ENCODE peak calls at places on chromosomes 4 and X, in eight cellular contexts. E is fibroblast of lung; W is GM23248; Y is cardiac muscle cell; A is effector memory CD4-positive, alpha-beta T cell; M is CD8-positive, alpha-beta T cell; J is sigmoid colon; H is psoas muscle. Q is an unnamed sample.

GRCh38 chr4:8537041-8537461 is 43.1 kb upstream of the GPR78 start:
- DNase-seq in W (peak; percentile 96), J (peak; percentile 85), E (peak; percentile 81), H (peak; percentile 56), Y (peak; percentile 78), A (no peak), M (no peak), Q (no peak)

GRCh38 chr4:132587626-132588025 is 561.5 kb upstream of the PCDH10 start:
- DNase-seq in J (no peak), W (no peak), A (no peak), H (no peak), Y (peak; percentile 28), M (no peak), E (peak; percentile 53), Q (no peak)

GRCh38 chr4:186132577-186133277 is 28.2 kb downstream of the FAM149A start:
- DNase-seq in J (no peak), E (peak; percentile 70), H (no peak), M (no peak), A (no peak), Y (peak; percentile 60), W (peak; percentile 14), Q (no peak)

GRCh38 chrX:1597345-1598020 is 6.1 kb downstream of the AKAP17A start:
- DNase-seq in W (no peak), J (no peak), A (no peak), E (no peak), M (no peak), Y (no peak), H (no peak), Q (no peak)

GRCh38 chrX:24424948-24425347 is 40.1 kb upstream of the PDK3 start:
- DNase-seq in H (peak; percentile 53), Y (peak; percentile 62), A (no peak), M (no peak), W (peak; percentile 84), E (peak; percentile 35), J (peak; percentile 93), Q (no peak)

GRCh38 chrX:107716045-107716684 is 59.4 kb downstream of the TSC22D3 start:
- DNase-seq in A (no peak), H (peak; percentile 67), E (peak; percentile 49), J (no peak), M (peak; percentile 36), Y (peak; percentile 32), W (peak; percentile 53), Q (no peak)

GRCh38 chr4:131348258-131348657 is 1800.8 kb upstream of the PCDH10 start:
- DNase-seq in A (no peak), Y (no peak), W (no peak), J (no peak), M (no peak), H (no peak), E (no peak), Q (no peak)

GRCh38 chrX:55142919-55143310 is 54.1 kb downstream of the PAGE2 start:
- DNase-seq in A (no peak), W (no peak), H (no peak), J (no peak), Y (no peak), E (no peak), M (no peak), Q (no peak)

DNA sequence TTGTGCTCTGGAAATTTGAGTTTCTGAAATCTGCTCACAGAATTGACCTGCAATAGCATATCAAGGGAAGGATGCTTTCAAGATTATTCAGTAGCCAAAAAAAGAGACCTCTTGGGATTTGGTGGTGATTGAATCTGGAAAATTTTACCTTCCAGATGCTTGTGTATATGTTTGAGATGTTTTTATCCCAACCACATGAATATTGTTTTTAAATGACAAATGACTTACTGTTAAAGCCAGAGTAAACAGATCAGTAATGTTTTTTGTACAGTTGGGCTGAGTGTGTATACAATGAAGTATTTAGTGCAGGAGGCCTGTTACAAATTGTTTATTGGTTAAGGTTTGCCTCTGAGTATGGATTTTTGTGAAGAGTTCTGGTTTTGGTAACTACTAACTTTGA is 126.5 kb downstream of the CBR4 start:
- DNase-seq in H (no peak), E (peak; percentile 52), A (no peak), M (no peak), Y (no peak), W (peak; percentile 48), J (no peak), Q (no peak)
- H3K27ac ChIP-seq in H (peak overlapping the region; percentile 77), E (peak overlapping the region; percentile 5), A (no peak overlapping the region), M (no peak overlapping the region), Y (no peak overlapping the region), W (peak overlapping the region; percentile 29), J (peak overlapping the region; percentile 99), Q (no peak overlapping the region)

DNA sequence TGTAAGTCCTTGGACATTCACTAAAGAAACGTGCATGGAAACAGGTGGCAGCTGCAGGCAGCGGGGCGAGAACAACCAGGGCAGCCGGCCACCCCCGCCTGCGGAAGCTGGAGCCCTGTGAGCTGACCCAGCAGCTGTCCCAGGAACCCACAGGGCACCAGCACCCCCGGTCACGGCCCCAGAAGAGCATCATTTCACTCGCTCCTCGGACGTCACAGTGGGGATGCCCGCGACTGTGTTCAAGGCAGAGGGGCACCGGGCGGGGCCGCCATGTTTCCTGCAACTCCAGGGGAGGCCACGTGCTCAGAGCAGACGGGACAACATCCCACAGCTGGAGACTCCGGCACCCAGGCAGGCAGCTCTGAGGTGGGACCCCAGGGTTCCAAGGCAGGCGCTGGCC is 45.0 kb upstream of the CPLX1 start:
- DNase-seq in A (no peak), M (no peak), Y (no peak), E (no peak), J (no peak), H (no peak), W (no peak), Q (no peak)
- H3K4me3 ChIP-seq in A (no peak overlapping the region), M (no peak overlapping the region), Y (no peak overlapping the region), E (no peak overlapping the region), J (no peak overlapping the region), H (no peak overlapping the region), W (no peak overlapping the region), Q (no peak overlapping the region)

DNA sequence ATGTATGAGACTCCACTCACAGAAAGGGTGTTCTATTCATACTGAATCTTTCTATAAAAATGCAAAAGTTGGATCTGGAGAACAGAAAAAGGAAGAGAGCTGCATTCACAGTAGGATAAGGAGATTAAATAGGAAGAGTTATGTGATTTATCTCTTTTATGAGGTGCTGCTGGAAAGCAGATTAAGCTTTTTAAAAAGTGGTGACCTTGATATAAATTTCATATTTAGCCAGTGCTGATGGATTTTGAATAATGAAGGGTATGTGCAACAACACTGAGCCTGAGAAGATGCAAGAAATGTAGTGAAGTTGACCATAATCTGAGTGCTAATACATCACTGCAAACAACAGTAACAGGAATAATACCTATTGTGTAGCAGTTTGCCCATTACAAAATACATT is 795.6 kb downstream of the IL1RAPL1 start:
- DNase-seq in H (no peak), E (no peak), J (no peak), A (no peak), W (no peak), Y (no peak), M (no peak), Q (no peak)
- H3K9me3 ChIP-seq in H (peaks cover 2% of the 10 kb centered on the region), E (no peaks in the 10 kb centered on the region), J (no peaks in the 10 kb centered on the region), A (no peaks in the 10 kb centered on the region), W (no peaks in the 10 kb centered on the region), Y (no peaks in the 10 kb centered on the region), M (no peaks in the 10 kb centered on the region), Q (peaks cover 2% of the 10 kb centered on the region)

GRCh38 chr4:73869130-73870055 is at the start of gene CXCL1:
- DNase-seq in M (no peak), W (peak; percentile 64), J (peak; percentile 71), A (no peak), H (peak; percentile 61), E (peak; percentile 33), Y (peak; percentile 63), Q (peak; percentile 89)
- H3K27ac ChIP-seq in M (no peak within 1 kb of the TSS), W (no peak within 1 kb of the TSS), J (peak within 1 kb of the TSS; percentile 35), A (no peak within 1 kb of the TSS), H (peak within 1 kb of the TSS; percentile 30), E (peak within 1 kb of the TSS; percentile 40), Y (no peak within 1 kb of the TSS), Q (peak within 1 kb of the TSS; percentile 22)

DNA sequence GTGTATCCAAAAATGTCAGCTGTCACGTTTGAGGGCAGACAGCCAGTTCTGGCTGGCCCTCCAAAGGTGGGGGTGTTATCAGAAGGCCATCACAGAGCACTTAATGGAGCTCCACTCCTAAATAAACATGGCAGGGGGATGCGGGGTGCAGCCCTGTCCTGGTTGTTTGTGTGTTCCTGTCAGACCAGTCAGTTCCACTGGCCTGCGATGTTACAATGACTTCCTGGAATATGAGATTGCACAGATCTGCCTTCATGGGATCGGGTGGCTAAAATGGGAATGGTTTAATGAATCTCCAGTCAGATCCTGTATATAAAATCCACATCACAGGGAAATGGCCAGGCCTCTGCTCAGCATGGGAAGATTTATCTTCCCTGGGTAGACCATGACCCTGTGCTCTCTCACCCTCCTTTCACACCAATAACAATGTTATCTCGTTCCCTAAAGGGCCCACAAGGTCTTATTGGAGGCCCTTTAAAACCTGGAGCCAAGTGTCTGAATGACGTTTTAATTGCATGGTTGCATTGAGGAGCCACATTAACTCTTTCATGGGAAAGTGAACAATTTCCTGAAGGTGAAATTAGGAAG is 307.4 kb downstream of the RAB28 start:
- DNase-seq in M (no peak), E (no peak), A (no peak), J (no peak), Y (no peak), W (no peak), H (no peak), Q (no peak)
- H3K4me3 ChIP-seq in M (no peak overlapping the region), E (no peak overlapping the region), A (no peak overlapping the region), J (no peak overlapping the region), Y (no peak overlapping the region), W (no peak overlapping the region), H (no peak overlapping the region), Q (no peak overlapping the region)

GRCh38 chr4:82260632-82261031 is 113.2 kb downstream of the HNRNPD start:
- DNase-seq in J (no peak), M (no peak), W (no peak), Y (no peak), E (no peak), A (no peak), H (no peak), Q (no peak)

GRCh38 chr4:82256718-82257117 is 117.1 kb downstream of the HNRNPD start:
- DNase-seq in J (no peak), M (no peak), E (no peak), W (no peak), A (no peak), Y (no peak), H (no peak), Q (no peak)

GRCh38 chr4:82266345-82266744 is 107.4 kb downstream of the HNRNPD start:
- DNase-seq in E (no peak), W (no peak), M (no peak), H (no peak), A (no peak), J (no peak), Y (peak; percentile 5), Q (no peak)

DNA sequence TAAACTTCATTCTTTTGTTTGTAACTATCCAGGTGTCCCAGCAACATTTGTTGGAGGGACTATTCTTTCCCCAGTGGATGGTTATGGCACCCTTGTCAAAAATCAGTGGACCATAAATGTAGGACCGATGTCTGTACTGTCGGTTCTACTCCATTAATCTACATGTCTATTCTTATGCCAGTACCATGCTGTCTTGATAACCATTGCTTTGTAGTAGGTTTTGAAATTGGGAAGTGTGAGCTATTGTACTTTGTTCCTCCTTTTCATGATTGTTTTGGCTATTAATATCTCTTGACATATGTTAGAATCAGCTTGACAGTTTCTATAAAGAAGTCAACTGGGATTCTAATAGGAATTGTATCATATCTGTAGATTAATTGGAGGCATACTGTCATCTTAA is 112.7 kb downstream of the HNRNPD start:
- DNase-seq in M (no peak), H (no peak), E (no peak), J (no peak), W (no peak), Y (no peak), A (no peak), Q (no peak)
- H3K9me3 ChIP-seq in M (no peaks in the 10 kb centered on the region), H (no peaks in the 10 kb centered on the region), E (no peaks in the 10 kb centered on the region), J (no peaks in the 10 kb centered on the region), W (no peaks in the 10 kb centered on the region), Y (no peaks in the 10 kb centered on the region), A (no peaks in the 10 kb centered on the region), Q (no peaks in the 10 kb centered on the region)

Q was measured in left lung.